ENCODE peak calls at places on chromosomes 13 and 19, in nine cellular contexts. G, M, S, Z, C, B, E, I and H are unnamed samples.

GRCh38 chr13:44755872-44756271 is 179.7 kb upstream of the TSC22D1 start:
- DNase-seq in G (no peak), C (no peak), B (no peak), E (peak), M (no peak), Z (no peak), S (no peak), I (no peak), H (no peak)

GRCh38 chr13:111051656-111052232 is 63.4 kb upstream of the ARHGEF7 start:
- DNase-seq in Z (no peak), I (no peak), G (no peak), M (no peak), C (peak), B (no peak), S (no peak), E (no peak), H (no peak)

GRCh38 chr13:92354583-92354982 is 872.0 kb upstream of the GPC6 start:
- DNase-seq in G (no peak), E (peak), M (no peak), C (no peak), B (no peak), S (no peak), I (no peak), Z (no peak), H (no peak)

GRCh38 chr13:52599853-52600603 is 42.2 kb upstream of the HNRNPA1L2 start:
- DNase-seq in Z (no peak), M (peak), I (no peak), B (no peak), C (no peak), S (peak), E (peak), G (no peak), H (no peak)

GRCh38 chr13:91313103-91313502 is 34.4 kb upstream of the MIR17HG start:
- DNase-seq in G (no peak), S (no peak), B (no peak), C (no peak), M (peak), Z (no peak), E (peak), I (no peak), H (no peak)

GRCh38 chr13:113491418-113491883 is 940 bp upstream of the DCUN1D2 start:
- DNase-seq in G (no peak), E (peak), S (peak), Z (peak), C (no peak), M (peak), B (no peak), I (peak), H (no peak)

GRCh38 chr13:112071011-112071901 is 4.3 kb downstream of the SOX1 start:
- DNase-seq in C (no peak), E (no peak), Z (no peak), G (no peak), M (no peak), S (no peak), I (no peak), B (no peak), H (no peak)

GRCh38 chr13:46721054-46721453 is 75.9 kb downstream of the ESD start:
- DNase-seq in I (peak), E (peak), Z (peak), B (no peak), C (no peak), S (no peak), M (peak), G (peak), H (no peak)

GRCh38 chr19:22332924-22333323 is 46.7 kb downstream of the ZNF729 start:
- DNase-seq in M (no peak), B (no peak), G (no peak), Z (no peak), I (no peak), C (no peak), E (no peak), S (no peak), H (no peak)

GRCh38 chr13:113528101-113528797 is 37.7 kb upstream of the DCUN1D2 start:
- DNase-seq in B (no peak), G (no peak), C (no peak), S (no peak), E (no peak), Z (no peak), I (peak), M (peak), H (no peak)

GRCh38 chr13:99269627-99270252 is 11.6 kb upstream of the GPR18 start:
- DNase-seq in E (peak), S (no peak), I (no peak), C (no peak), G (no peak), Z (no peak), M (peak), B (no peak), H (no peak)

GRCh38 chr19:46009530-46010510 is 13.0 kb downstream of the PGLYRP1 start:
- DNase-seq in M (peak), I (peak), G (peak), S (peak), Z (peak), C (peak), E (peak), B (no peak), H (no peak)

GRCh38 chr13:39405107-39405506 is 197.9 kb downstream of the LHFPL6 start:
- DNase-seq in S (no peak), B (no peak), C (no peak), Z (no peak), G (no peak), I (no peak), M (no peak), E (peak), H (no peak)

GRCh38 chr13:35854286-35854685 is 276.9 kb downstream of the DCLK1 start:
- DNase-seq in E (no peak), C (no peak), M (no peak), S (no peak), B (no peak), Z (no peak), I (no peak), G (no peak), H (peak)

GRCh38 chr13:48112896-48113525 is 18.1 kb upstream of the MED4 start:
- DNase-seq in B (no peak), S (no peak), I (no peak), E (no peak), C (no peak), Z (no peak), G (no peak), M (no peak), H (no peak)

GRCh38 chr13:23433171-23434153 is at the start of gene SACS:
- DNase-seq in E (peak), B (no peak), I (no peak), M (peak), Z (no peak), G (peak), S (no peak), C (no peak), H (no peak)

GRCh38 chr13:113358653-113359052 is 5.3 kb downstream of the GRTP1 start:
- DNase-seq in B (no peak), Z (no peak), M (no peak), C (no peak), I (no peak), S (no peak), E (no peak), G (no peak), H (no peak)

GRCh38 chr13:99294198-99294597 is 13.0 kb downstream of the GPR183 start:
- DNase-seq in B (no peak), G (no peak), C (no peak), M (no peak), Z (no peak), S (no peak), E (no peak), I (no peak), H (no peak)

GRCh38 chr13:78569029-78569428 is 34.3 kb downstream of the POU4F1 start:
- DNase-seq in C (no peak), G (no peak), B (no peak), I (no peak), E (no peak), M (no peak), S (no peak), Z (no peak), H (no peak)

GRCh38 chr13:74825170-74825948 is 656.6 kb downstream of the TBC1D4 start:
- DNase-seq in M (no peak), E (peak), S (no peak), Z (no peak), B (no peak), I (no peak), G (no peak), C (no peak), H (no peak)

GRCh38 chr13:34779171-34779570 is 162.9 kb upstream of the NBEA start:
- DNase-seq in G (no peak), B (no peak), I (no peak), E (no peak), M (no peak), Z (no peak), C (no peak), S (no peak), H (no peak)

GRCh38 chr19:46487178-46487801 is 8.4 kb downstream of the PNMA8B start:
- DNase-seq in C (no peak), M (no peak), B (no peak), Z (no peak), S (no peak), E (no peak), G (no peak), I (no peak), H (no peak)

GRCh38 chr13:97975851-97976550 is 22.5 kb downstream of the IPO5 start:
- DNase-seq in B (peak), G (peak), Z (peak), E (peak), S (peak), I (peak), M (peak), C (peak), H (peak)

GRCh38 chr13:48644951-48645350 is 8.8 kb upstream of the CYSLTR2 start:
- DNase-seq in Z (no peak), E (no peak), B (no peak), G (no peak), S (no peak), C (no peak), M (no peak), I (no peak), H (no peak)

GRCh38 chr13:31591834-31592233 is 147.5 kb upstream of the RXFP2 start:
- DNase-seq in B (no peak), M (peak), I (no peak), G (no peak), C (no peak), Z (no peak), E (no peak), S (no peak), H (no peak)

GRCh38 chr13:97855570-97855970 is 97.9 kb upstream of the IPO5 start:
- DNase-seq in B (no peak), M (peak), E (peak), S (no peak), G (peak), C (no peak), Z (no peak), I (no peak), H (no peak)

GRCh38 chr13:78187781-78188180 is 269.1 kb upstream of the EDNRB start:
- DNase-seq in M (no peak), C (no peak), G (no peak), I (no peak), Z (no peak), B (no peak), S (no peak), E (no peak), H (no peak)

GRCh38 chr19:39405261-39405912 is 1.3 kb upstream of the ZFP36 start:
- DNase-seq in G (no peak), M (no peak), E (no peak), S (no peak), Z (no peak), I (no peak), B (no peak), C (peak), H (no peak)

GRCh38 chr13:113821847-113822246 is 42.0 kb downstream of the GAS6 start:
- DNase-seq in M (no peak), B (no peak), I (no peak), G (no peak), C (no peak), E (no peak), S (no peak), Z (no peak), H (no peak)

GRCh38 chr19:34505321-34506025 is 23.9 kb downstream of the WTIP start:
- DNase-seq in I (no peak), C (no peak), E (no peak), Z (no peak), M (no peak), B (no peak), G (no peak), S (no peak), H (no peak)

GRCh38 chr13:31722684-31723083 is 16.6 kb upstream of the RXFP2 start:
- DNase-seq in C (no peak), E (peak), I (no peak), S (no peak), M (no peak), B (no peak), Z (no peak), G (no peak), H (no peak)

GRCh38 chr19:40740747-40741146 is 9.5 kb downstream of the ACTMAP start:
- DNase-seq in C (peak), Z (peak), B (no peak), G (no peak), M (no peak), E (peak), I (no peak), S (no peak), H (no peak)

GRCh38 chr13:113622791-113623490 is 35.1 kb downstream of the ATP4B start:
- DNase-seq in E (no peak), M (no peak), S (no peak), Z (no peak), C (no peak), B (no peak), G (no peak), I (no peak), H (no peak)

GRCh38 chr13:59906413-59907027 is 257.2 kb downstream of the DIAPH3 start:
- DNase-seq in I (no peak), G (no peak), C (no peak), M (peak), S (no peak), E (peak), Z (no peak), B (no peak), H (no peak)

GRCh38 chr13:30791354-30791921 is 56.1 kb downstream of the ALOX5AP start:
- DNase-seq in M (no peak), E (peak), G (no peak), B (no peak), Z (peak), S (peak), C (no peak), I (no peak), H (no peak)

GRCh38 chr19:56834564-56835375 is 5.8 kb downstream of the PEG3 start:
- DNase-seq in M (no peak), I (no peak), Z (no peak), G (no peak), E (no peak), B (no peak), S (no peak), C (no peak), H (no peak)

GRCh38 chr13:76886292-76887061 is at the start of gene KCTD12:
- DNase-seq in M (peak), I (peak), E (peak), B (peak), Z (peak), G (peak), C (peak), S (peak), H (peak)

GRCh38 chr13:110450016-110450900 is 111.3 kb downstream of the RAB20 start:
- DNase-seq in B (no peak), I (no peak), Z (no peak), M (no peak), S (no peak), C (no peak), E (no peak), G (no peak), H (no peak)

GRCh38 chr19:30783212-30783611 is 411.0 kb downstream of the ZNF536 start:
- DNase-seq in M (no peak), Z (no peak), I (no peak), G (no peak), E (no peak), C (no peak), S (no peak), B (no peak), H (no peak)
- H3K27ac ChIP-seq in M (no peak), Z (no peak), I (no peak), G (no peak), E (no peak), C (no peak), S (no peak), B (no peak), H (no peak)

GRCh38 chr19:48879025-48879572 is 6.9 kb downstream of the PPP1R15A start:
- DNase-seq in M (no peak), C (no peak), Z (no peak), S (no peak), I (no peak), E (no peak), B (no peak), G (no peak), H (no peak)
- H3K27ac ChIP-seq in M (peak), C (peak), Z (peak), S (peak), I (peak), E (no peak), B (peak), G (no peak), H (no peak)

GRCh38 chr13:94661396-94661795 is 50.9 kb downstream of the SOX21 start:
- DNase-seq in G (no peak), S (no peak), B (no peak), Z (no peak), C (no peak), E (no peak), M (no peak), I (no peak), H (no peak)

GRCh38 chr13:94658926-94659649 is 53.3 kb downstream of the SOX21 start:
- DNase-seq in C (no peak), B (no peak), G (no peak), S (no peak), Z (no peak), E (no peak), M (no peak), I (no peak), H (no peak)

GRCh38 chr13:94660695-94661324 is 51.5 kb downstream of the SOX21 start:
- DNase-seq in Z (no peak), G (no peak), M (no peak), I (no peak), S (no peak), E (peak), B (no peak), C (no peak), H (no peak)

GRCh38 chr13:94657167-94657566 is 55.2 kb downstream of the SOX21 start:
- DNase-seq in Z (no peak), M (no peak), C (no peak), S (no peak), I (no peak), E (peak), B (no peak), G (no peak), H (no peak)

DNA sequence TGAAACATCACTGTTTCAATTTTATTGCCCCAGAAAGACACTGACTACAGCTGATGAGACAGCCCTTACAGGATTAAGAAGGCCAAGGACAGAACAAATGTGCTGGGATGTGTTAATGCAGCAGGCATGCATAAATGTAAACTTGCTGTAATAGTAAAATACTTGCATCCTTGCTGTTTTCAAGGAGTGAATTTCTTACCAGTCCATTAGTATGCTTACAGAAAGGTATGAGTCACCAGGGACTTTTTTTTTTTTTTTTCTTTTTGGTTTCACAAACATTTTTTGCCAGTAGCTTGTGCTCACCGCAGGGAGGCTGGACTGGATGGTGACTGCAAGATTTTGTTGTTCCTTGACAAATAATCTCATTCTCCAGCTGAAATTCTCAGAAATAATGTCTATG is 55.1 kb downstream of the GPR180 start:
- DNase-seq in S (no peak), I (no peak), G (no peak), B (no peak), M (no peak), Z (no peak), E (peak), C (no peak), H (no peak)
- H3K27ac ChIP-seq in S (no peak), I (no peak), G (no peak), B (no peak), M (no peak), Z (no peak), E (no peak), C (no peak), H (no peak)

GRCh38 chr19:889662-890295 is 3.2 kb downstream of the MED16 start:
- DNase-seq in C (no peak), E (no peak), M (no peak), B (no peak), Z (no peak), S (no peak), I (no peak), G (no peak), H (no peak)
- H3K27ac ChIP-seq in C (no peak), E (no peak), M (no peak), B (no peak), Z (no peak), S (no peak), I (no peak), G (no peak), H (no peak)

GRCh38 chr13:100517135-100517534 is 71.5 kb downstream of the GGACT start:
- DNase-seq in E (no peak), C (no peak), I (peak), M (no peak), G (no peak), S (no peak), B (no peak), Z (no peak), H (no peak)
- H3K27ac ChIP-seq in E (no peak), C (no peak), I (peak), M (no peak), G (no peak), S (no peak), B (no peak), Z (no peak), H (no peak)

DNA sequence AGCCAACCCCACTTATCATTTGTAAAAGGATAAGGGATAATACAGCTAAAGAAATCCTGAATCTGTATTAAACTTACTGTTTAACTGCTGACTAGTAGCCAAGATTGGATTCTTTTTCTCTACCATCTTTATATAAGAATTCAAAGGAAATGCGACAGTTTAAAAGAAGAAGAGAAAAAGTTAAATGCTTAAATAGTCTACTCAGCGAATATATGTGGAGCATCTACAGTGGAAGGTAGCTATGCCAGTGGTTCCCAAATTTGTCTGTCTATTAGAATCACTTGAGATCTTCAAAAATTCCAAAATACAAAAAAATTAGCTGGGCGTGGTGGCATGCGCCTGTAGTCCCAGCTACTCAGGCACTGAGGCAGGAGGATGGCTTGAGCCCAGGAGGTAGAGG is 60.8 kb upstream of the KLF5 start:
- DNase-seq in C (no peak), S (no peak), G (no peak), E (no peak), I (no peak), B (no peak), Z (no peak), M (no peak), H (no peak)
- H3K27ac ChIP-seq in C (no peak), S (no peak), G (no peak), E (no peak), I (no peak), B (no peak), Z (no peak), M (no peak), H (no peak)

DNA sequence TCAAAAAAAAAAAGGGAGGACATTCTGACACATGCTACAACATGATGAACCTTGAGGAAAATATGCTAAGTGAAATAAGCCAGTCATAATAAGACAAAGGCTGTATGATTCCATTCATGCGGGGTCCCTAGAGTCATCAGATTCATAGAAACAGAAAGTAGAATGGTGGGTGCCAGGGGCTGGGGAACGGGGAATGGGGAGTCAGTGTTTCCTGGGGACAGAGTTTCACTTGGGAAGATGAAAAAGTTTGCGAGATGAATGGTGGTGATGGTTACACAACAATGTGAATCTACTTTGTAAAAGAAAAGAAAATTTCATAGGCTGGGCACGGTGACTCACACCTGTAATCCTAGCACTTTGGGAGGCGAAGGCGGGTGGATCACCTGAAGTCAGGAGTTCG is 6.1 kb upstream of the CLEC4G start:
- DNase-seq in M (no peak), E (no peak), B (no peak), I (no peak), G (no peak), S (no peak), C (no peak), Z (no peak), H (no peak)
- H3K27ac ChIP-seq in M (no peak), E (no peak), B (no peak), I (no peak), G (no peak), S (no peak), C (no peak), Z (no peak), H (no peak)